ENCODE peak calls at places on chromosomes 12 and 14, in four cellular contexts. One of them, this sample, is unnamed.

GRCh38 chr12:94875525-94875924 is 128.0 kb downstream of the NDUFA12 start:
- DNase-seq in mammary epithelial cell: peak; percentile 47
- DNase-seq in fibroblast of lung: no peak
- DNase-seq in GM23248: no peak
- DNase-seq in this sample: no peak

GRCh38 chr12:130118181-130118580 is 44.1 kb upstream of the FZD10 start:
- DNase-seq in mammary epithelial cell: no peak
- DNase-seq in fibroblast of lung: no peak
- DNase-seq in GM23248: no peak
- DNase-seq in this sample: no peak

GRCh38 chr12:24840046-24840800 is 108.7 kb downstream of the BCAT1 start:
- DNase-seq in mammary epithelial cell: no peak
- DNase-seq in fibroblast of lung: peak; percentile 76
- DNase-seq in GM23248: peak; percentile 72
- DNase-seq in this sample: peak; percentile 64

GRCh38 chr14:57268161-57269067 is at the start of the genes AP5M1 and EXOC5:
- DNase-seq in mammary epithelial cell: peak; percentile 93
- DNase-seq in fibroblast of lung: peak; percentile 94
- DNase-seq in GM23248: peak; percentile 96
- DNase-seq in this sample: peak; percentile 94

GRCh38 chr12:53048780-53049401 is 974 bp upstream of the TNS2 start:
- DNase-seq in mammary epithelial cell: no peak
- DNase-seq in fibroblast of lung: peak; percentile 49
- DNase-seq in GM23248: peak; percentile 54
- DNase-seq in this sample: peak; percentile 78

GRCh38 chr12:94560416-94561221 is 89.7 kb downstream of the TMCC3 start:
- DNase-seq in mammary epithelial cell: peak; percentile 98
- DNase-seq in fibroblast of lung: peak; percentile 85
- DNase-seq in GM23248: peak; percentile 53
- DNase-seq in this sample: no peak

GRCh38 chr14:30194769-30195168 is 267.1 kb upstream of the PRKD1 start:
- DNase-seq in mammary epithelial cell: peak; percentile 5
- DNase-seq in fibroblast of lung: peak; percentile 95
- DNase-seq in GM23248: peak; percentile 85
- DNase-seq in this sample: peak; percentile 59

GRCh38 chr14:96309128-96309906 is 53.3 kb downstream of the BDKRB1 start:
- DNase-seq in mammary epithelial cell: no peak
- DNase-seq in fibroblast of lung: no peak
- DNase-seq in GM23248: no peak
- DNase-seq in this sample: no peak

GRCh38 chr12:47905313-47905730 is 528 bp upstream of the VDR start:
- DNase-seq in mammary epithelial cell: peak; percentile 82
- DNase-seq in fibroblast of lung: peak; percentile 21
- DNase-seq in GM23248: peak; percentile 53
- DNase-seq in this sample: peak; percentile 52

GRCh38 chr12:47902131-47902639 is 2.6 kb downstream of the VDR start:
- DNase-seq in mammary epithelial cell: no peak
- DNase-seq in fibroblast of lung: no peak
- DNase-seq in GM23248: no peak
- DNase-seq in this sample: no peak

GRCh38 chr12:47903927-47904646 is 707 bp downstream of the VDR start:
- DNase-seq in mammary epithelial cell: peak; percentile 85
- DNase-seq in fibroblast of lung: peak; percentile 89
- DNase-seq in GM23248: peak; percentile 93
- DNase-seq in this sample: peak; percentile 90

GRCh38 chr12:47903151-47903611 is 1.6 kb downstream of the VDR start:
- DNase-seq in mammary epithelial cell: peak; percentile 55
- DNase-seq in fibroblast of lung: peak; percentile 89
- DNase-seq in GM23248: peak; percentile 87
- DNase-seq in this sample: peak; percentile 64

GRCh38 chr12:47904647-47905312 is at the start of gene VDR:
- DNase-seq in mammary epithelial cell: peak; percentile 83
- DNase-seq in fibroblast of lung: peak; percentile 63
- DNase-seq in GM23248: peak; percentile 90
- DNase-seq in this sample: peak; percentile 79
- H2AFZ ChIP-seq in mammary epithelial cell: peak within 1 kb of the TSS; percentile 87
- H2AFZ ChIP-seq in fibroblast of lung: peak within 1 kb of the TSS; percentile 83
- H2AFZ ChIP-seq in GM23248: peak within 1 kb of the TSS; percentile 82
- H2AFZ ChIP-seq in this sample: peak within 1 kb of the TSS; percentile 74

GRCh38 chr12:13211859-13212664 is 15.5 kb downstream of the EMP1 start:
- DNase-seq in mammary epithelial cell: no peak
- DNase-seq in fibroblast of lung: peak; percentile 57
- DNase-seq in GM23248: peak; percentile 80
- DNase-seq in this sample: peak; percentile 83
- H2AFZ ChIP-seq in mammary epithelial cell: no peak overlapping the region
- H2AFZ ChIP-seq in fibroblast of lung: no peak overlapping the region
- H2AFZ ChIP-seq in GM23248: no peak overlapping the region
- H2AFZ ChIP-seq in this sample: no peak overlapping the region

GRCh38 chr12:14261861-14262260 is 103.6 kb upstream of the ATF7IP start:
- DNase-seq in mammary epithelial cell: no peak
- DNase-seq in fibroblast of lung: no peak
- DNase-seq in GM23248: no peak
- DNase-seq in this sample: no peak

GRCh38 chr12:14263742-14264141 is 101.7 kb upstream of the ATF7IP start:
- DNase-seq in mammary epithelial cell: no peak
- DNase-seq in fibroblast of lung: no peak
- DNase-seq in GM23248: no peak
- DNase-seq in this sample: no peak

GRCh38 chr12:14262771-14263511 is 102.5 kb upstream of the ATF7IP start:
- DNase-seq in mammary epithelial cell: peak; percentile 4
- DNase-seq in fibroblast of lung: no peak
- DNase-seq in GM23248: no peak
- DNase-seq in this sample: no peak

GRCh38 chr12:14264777-14265176 is 100.7 kb upstream of the ATF7IP start:
- DNase-seq in mammary epithelial cell: no peak
- DNase-seq in fibroblast of lung: no peak
- DNase-seq in GM23248: peak; percentile 19
- DNase-seq in this sample: peak; percentile 65

GRCh38 chr12:14264316-14264715 is 101.2 kb upstream of the ATF7IP start:
- DNase-seq in mammary epithelial cell: peak; percentile 35
- DNase-seq in fibroblast of lung: no peak
- DNase-seq in GM23248: peak; percentile 36
- DNase-seq in this sample: peak; percentile 22
- H2AFZ ChIP-seq in mammary epithelial cell: no peak overlapping the region
- H2AFZ ChIP-seq in fibroblast of lung: no peak overlapping the region
- H2AFZ ChIP-seq in GM23248: no peak overlapping the region
- H2AFZ ChIP-seq in this sample: no peak overlapping the region

DNA sequence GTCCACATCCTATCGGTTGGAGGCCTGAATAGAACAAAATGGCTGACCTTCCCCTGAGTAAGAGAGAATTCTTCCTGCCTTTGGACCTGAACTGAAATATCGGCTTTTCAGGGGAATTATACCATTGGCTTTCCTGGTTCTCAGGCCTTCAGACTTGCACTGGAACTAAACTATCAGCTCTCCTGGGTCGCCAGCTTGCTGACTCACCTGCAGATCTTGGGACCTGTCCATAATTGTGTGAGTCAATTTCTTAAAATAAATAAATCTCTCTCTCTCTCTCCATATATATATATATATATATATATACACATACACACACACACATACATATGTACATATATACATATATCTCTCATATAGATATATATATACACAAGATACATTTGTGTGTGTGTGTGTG is 41.6 kb downstream of the KCNK10 start:
- DNase-seq in mammary epithelial cell: no peak
- DNase-seq in fibroblast of lung: no peak
- DNase-seq in GM23248: peak; percentile 4
- DNase-seq in this sample: no peak
- H2AFZ ChIP-seq in mammary epithelial cell: no peak overlapping the region
- H2AFZ ChIP-seq in fibroblast of lung: no peak overlapping the region
- H2AFZ ChIP-seq in GM23248: no peak overlapping the region
- H2AFZ ChIP-seq in this sample: no peak overlapping the region

DNA sequence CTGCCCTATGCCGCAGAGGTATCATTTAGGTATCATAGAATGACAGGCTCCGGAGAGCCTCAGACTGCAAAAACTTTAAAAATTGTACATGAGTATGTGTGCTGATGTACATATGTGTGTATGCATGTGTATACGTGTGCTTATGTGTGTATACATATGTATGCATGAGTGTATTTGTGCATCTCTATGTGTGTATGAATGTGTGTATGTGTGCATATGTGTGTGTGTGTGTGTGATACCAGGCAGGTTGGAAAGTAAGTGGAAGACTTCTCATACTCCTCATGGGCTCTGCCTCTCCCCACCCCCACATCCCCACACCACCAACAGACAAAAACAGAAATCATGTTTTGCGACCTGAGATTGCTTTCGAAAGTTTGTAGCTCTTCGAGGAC is 621 bp upstream of the TMEM117 start:
- DNase-seq in mammary epithelial cell: no peak
- DNase-seq in fibroblast of lung: peak; percentile 22
- DNase-seq in GM23248: no peak
- DNase-seq in this sample: peak; percentile 34
- H2AFZ ChIP-seq in mammary epithelial cell: peak overlapping the region; percentile 93
- H2AFZ ChIP-seq in fibroblast of lung: peak overlapping the region; percentile 92
- H2AFZ ChIP-seq in GM23248: peak overlapping the region; percentile 93
- H2AFZ ChIP-seq in this sample: peak overlapping the region; percentile 21

DNA sequence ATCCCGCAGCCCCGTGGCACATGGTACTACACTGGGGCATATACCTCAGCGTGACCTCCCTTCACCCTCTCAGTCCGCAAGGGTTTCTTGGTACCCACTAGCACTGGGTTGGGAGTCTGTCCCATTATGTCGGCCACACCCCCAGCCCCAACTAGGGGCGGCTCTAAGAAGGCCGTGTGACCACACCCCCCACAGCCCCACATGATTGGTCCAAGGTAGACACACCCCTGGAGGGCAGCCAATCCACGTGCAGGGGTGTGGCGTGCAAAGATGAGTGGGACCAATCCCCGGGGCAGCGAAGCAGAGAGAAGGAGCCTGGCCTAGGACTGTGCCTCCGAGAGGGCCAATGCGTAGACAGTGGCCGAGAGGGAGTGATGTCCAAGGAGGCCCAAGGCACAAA is 34.6 kb upstream of the BEGAIN start:
- DNase-seq in mammary epithelial cell: no peak
- DNase-seq in fibroblast of lung: no peak
- DNase-seq in GM23248: no peak
- DNase-seq in this sample: no peak
- H2AFZ ChIP-seq in mammary epithelial cell: peak overlapping the region; percentile 43
- H2AFZ ChIP-seq in fibroblast of lung: no peak overlapping the region
- H2AFZ ChIP-seq in GM23248: no peak overlapping the region
- H2AFZ ChIP-seq in this sample: no peak overlapping the region

GRCh38 chr14:75985618-75986438 is at the start of gene IFT43:
- DNase-seq in mammary epithelial cell: peak; percentile 75
- DNase-seq in fibroblast of lung: peak; percentile 74
- DNase-seq in GM23248: peak; percentile 93
- DNase-seq in this sample: peak; percentile 86

GRCh38 chr14:75989134-75989533 is 3.6 kb downstream of the IFT43 start:
- DNase-seq in mammary epithelial cell: no peak
- DNase-seq in fibroblast of lung: peak; percentile 83
- DNase-seq in GM23248: peak; percentile 82
- DNase-seq in this sample: peak; percentile 57

GRCh38 chr14:75987201-75987970 is 1.8 kb downstream of the IFT43 start:
- DNase-seq in mammary epithelial cell: no peak
- DNase-seq in fibroblast of lung: no peak
- DNase-seq in GM23248: no peak
- DNase-seq in this sample: no peak

GRCh38 chr14:75984674-75985073 is 889 bp upstream of the IFT43 start:
- DNase-seq in mammary epithelial cell: no peak
- DNase-seq in fibroblast of lung: no peak
- DNase-seq in GM23248: no peak
- DNase-seq in this sample: no peak

DNA sequence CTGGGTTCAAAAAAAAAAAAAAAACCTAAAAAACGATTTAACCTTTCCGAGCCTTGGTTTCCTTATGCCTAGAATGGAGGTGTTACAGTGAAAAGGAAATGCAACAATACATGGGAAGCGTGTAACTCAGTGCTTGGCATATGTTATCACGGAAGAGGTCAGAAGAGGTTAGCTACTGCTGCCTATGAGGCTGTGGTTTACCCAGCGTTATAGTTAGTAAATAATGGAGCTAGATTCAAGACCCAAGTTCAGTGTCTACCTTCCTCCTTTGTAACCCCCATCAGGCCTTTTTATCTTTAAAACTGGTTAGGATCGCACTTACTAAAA is 839 bp downstream of the IFT43 start:
- DNase-seq in mammary epithelial cell: no peak
- DNase-seq in fibroblast of lung: no peak
- DNase-seq in GM23248: no peak
- DNase-seq in this sample: no peak
- H2AFZ ChIP-seq in mammary epithelial cell: peak overlapping the region; percentile 91
- H2AFZ ChIP-seq in fibroblast of lung: no peak overlapping the region
- H2AFZ ChIP-seq in GM23248: peak overlapping the region; percentile 81
- H2AFZ ChIP-seq in this sample: no peak overlapping the region

GRCh38 chr12:69068431-69068830 is 135.5 kb upstream of the CPM start:
- DNase-seq in mammary epithelial cell: peak; percentile 59
- DNase-seq in fibroblast of lung: peak; percentile 68
- DNase-seq in GM23248: peak; percentile 58
- DNase-seq in this sample: no peak

GRCh38 chr12:69069479-69069878 is 136.5 kb upstream of the CPM start:
- DNase-seq in mammary epithelial cell: no peak
- DNase-seq in fibroblast of lung: no peak
- DNase-seq in GM23248: no peak
- DNase-seq in this sample: no peak

GRCh38 chr12:69067713-69068112 is 134.7 kb upstream of the CPM start:
- DNase-seq in mammary epithelial cell: no peak
- DNase-seq in fibroblast of lung: no peak
- DNase-seq in GM23248: no peak
- DNase-seq in this sample: no peak

GRCh38 chr12:69071091-69071370 is 138.1 kb upstream of the CPM start:
- DNase-seq in mammary epithelial cell: no peak
- DNase-seq in fibroblast of lung: no peak
- DNase-seq in GM23248: no peak
- DNase-seq in this sample: no peak

DNA sequence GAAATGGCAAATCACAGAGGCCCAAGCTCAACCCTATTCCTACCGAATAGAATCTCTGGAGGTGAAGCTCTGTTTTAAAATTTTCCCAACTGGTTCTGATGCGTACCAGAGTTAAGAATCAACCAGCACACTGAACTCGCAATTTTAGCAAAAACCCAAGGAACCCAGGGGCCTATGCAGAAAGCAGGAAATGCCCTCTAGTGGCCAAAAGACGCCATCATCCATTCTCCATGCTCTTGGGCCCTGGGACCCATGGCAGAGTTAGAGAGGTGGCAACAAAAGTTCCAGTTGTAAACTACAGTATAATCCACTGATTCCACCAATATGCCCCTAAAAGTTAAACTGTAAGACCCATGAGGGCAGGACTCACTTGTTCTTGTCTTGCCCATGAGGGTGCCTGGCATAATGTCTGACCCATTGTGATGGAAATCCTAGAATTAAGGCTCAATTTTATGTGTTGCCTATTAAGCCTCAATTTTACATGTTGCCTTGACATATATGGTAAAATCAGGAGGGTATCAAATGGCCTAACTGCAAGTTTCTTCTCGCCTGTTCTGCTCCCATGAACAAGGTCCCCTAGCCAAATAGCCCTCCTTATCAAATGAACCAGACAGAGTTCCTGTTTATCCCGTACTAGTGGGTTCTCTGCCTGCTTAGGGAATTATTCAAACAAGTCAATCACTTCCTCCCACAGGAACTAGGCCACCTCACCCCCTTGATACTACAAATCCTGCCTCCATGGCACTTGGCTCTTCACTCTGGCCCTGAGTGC is 137.5 kb upstream of the CPM start:
- DNase-seq in mammary epithelial cell: peak; percentile 50
- DNase-seq in fibroblast of lung: peak; percentile 47
- DNase-seq in GM23248: peak; percentile 82
- DNase-seq in this sample: peak; percentile 64
- H2AFZ ChIP-seq in mammary epithelial cell: no peak overlapping the region
- H2AFZ ChIP-seq in fibroblast of lung: no peak overlapping the region
- H2AFZ ChIP-seq in GM23248: no peak overlapping the region
- H2AFZ ChIP-seq in this sample: no peak overlapping the region

GRCh38 chr12:68364893-68365725 is 32.9 kb upstream of the MDM1 start:
- DNase-seq in mammary epithelial cell: peak; percentile 98
- DNase-seq in fibroblast of lung: peak; percentile 99
- DNase-seq in GM23248: peak; percentile 99
- DNase-seq in this sample: peak; percentile 99
- H2AFZ ChIP-seq in mammary epithelial cell: peak overlapping the region; percentile 96
- H2AFZ ChIP-seq in fibroblast of lung: peak overlapping the region; percentile 78
- H2AFZ ChIP-seq in GM23248: peak overlapping the region; percentile 85
- H2AFZ ChIP-seq in this sample: peak overlapping the region; percentile 16

GRCh38 chr12:55607821-55608602 is 28.7 kb upstream of the OR10P1 start:
- DNase-seq in mammary epithelial cell: peak; percentile 77
- DNase-seq in fibroblast of lung: no peak
- DNase-seq in GM23248: no peak
- DNase-seq in this sample: no peak
- H2AFZ ChIP-seq in mammary epithelial cell: peak overlapping the region; percentile 54
- H2AFZ ChIP-seq in fibroblast of lung: no peak overlapping the region
- H2AFZ ChIP-seq in GM23248: no peak overlapping the region
- H2AFZ ChIP-seq in this sample: no peak overlapping the region

This sample was measured in mesenchymal stem cell.